ENCODE peak calls at places on chromosomes 6 and 20, in four cellular contexts. D, O, B and X are unnamed samples.

GRCh38 chr6:11822346-11822745 is 43.7 kb upstream of the ADTRP start:
- DNase-seq in D (no peak), O (no peak), B (no peak), X (no peak)

GRCh38 chr6:16851044-16851540 is 89.8 kb upstream of the ATXN1 start:
- DNase-seq in D (no peak), O (no peak), B (no peak), X (no peak)

GRCh38 chr20:62815066-62815991 is 1.5 kb upstream of the COL9A3 start:
- DNase-seq in D (peak), O (no peak), B (peak), X (no peak)

GRCh38 chr6:111543913-111544435 is 61.0 kb upstream of the REV3L start:
- DNase-seq in D (no peak), O (no peak), B (no peak), X (no peak)

GRCh38 chr6:159217595-159218275 is 48.5 kb downstream of the FNDC1 start:
- DNase-seq in D (peak), O (peak), B (peak), X (no peak)

GRCh38 chr6:14348389-14348788 is 230.8 kb downstream of the CD83 start:
- DNase-seq in D (no peak), O (no peak), B (no peak), X (no peak)

GRCh38 chr6:69866351-69867074 is at the start of gene COL19A1:
- DNase-seq in D (peak), O (no peak), B (no peak), X (no peak)

GRCh38 chr20:45338121-45339030 is 9.8 kb downstream of the SDC4 start:
- DNase-seq in D (no peak), O (no peak), B (no peak), X (no peak)

GRCh38 chr20:38804243-38804642 is 1.3 kb upstream of the PPP1R16B start:
- DNase-seq in D (no peak), O (no peak), B (no peak), X (no peak)

GRCh38 chr6:156889469-156889868 is 112.3 kb downstream of the ARID1B start:
- DNase-seq in D (no peak), O (no peak), B (no peak), X (no peak)

GRCh38 chr20:25987073-25987927 is 290.6 kb upstream of the ZNF337 start:
- DNase-seq in D (peak), O (no peak), B (no peak), X (peak)

GRCh38 chr20:57517904-57518303 is 7.0 kb downstream of the CTCFL start:
- DNase-seq in D (no peak), O (no peak), B (no peak), X (no peak)

DNA sequence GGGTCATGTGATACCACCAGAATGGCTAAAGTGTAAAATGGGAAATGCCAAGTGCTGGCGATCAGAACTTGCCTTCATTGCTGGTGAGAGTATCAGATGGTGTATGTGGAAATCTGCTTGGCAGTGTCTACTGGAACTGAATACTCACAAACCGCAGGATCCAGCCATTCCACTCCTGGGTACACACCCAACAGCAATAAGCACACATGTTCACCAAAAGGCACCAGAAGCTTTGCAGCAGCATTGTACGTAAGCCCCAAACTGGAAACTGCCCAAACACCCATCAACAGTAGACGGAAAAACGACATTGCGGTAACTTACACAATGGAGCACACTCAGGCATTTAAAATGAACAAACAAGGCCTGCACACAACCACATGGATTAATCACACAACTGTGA is 37.4 kb upstream of the BPIFA2 start:
- DNase-seq in D (no peak), O (no peak), B (no peak), X (no peak)
- TF ChIP-seq SIN3A in D (no peak), O (no peak), B (no peak), X (no peak)

GRCh38 chr6:37588745-37589139 is 89.0 kb upstream of the CCDC167 start:
- DNase-seq in D (no peak), O (no peak), B (no peak), X (no peak)

GRCh38 chr6:37592085-37592698 is 92.5 kb upstream of the CCDC167 start:
- DNase-seq in D (no peak), O (no peak), B (no peak), X (no peak)

GRCh38 chr6:37585937-37586336 is 86.2 kb upstream of the CCDC167 start:
- DNase-seq in D (no peak), O (no peak), B (no peak), X (no peak)

GRCh38 chr6:37587776-37588744 is 88.4 kb upstream of the CCDC167 start:
- DNase-seq in D (no peak), O (no peak), B (no peak), X (no peak)

GRCh38 chr6:37589198-37589597 is 89.5 kb upstream of the CCDC167 start:
- DNase-seq in D (no peak), O (no peak), B (no peak), X (no peak)
- H3K27ac ChIP-seq in D (no peak), O (no peak), B (no peak), X (no peak)

GRCh38 chr6:18087396-18088165 is 34.9 kb downstream of the NHLRC1 start:
- DNase-seq in D (no peak), O (no peak), B (no peak), X (no peak)

GRCh38 chr6:18091382-18091781 is 31.1 kb downstream of the NHLRC1 start:
- DNase-seq in D (no peak), O (no peak), B (no peak), X (no peak)

GRCh38 chr6:18090349-18090786 is 32.1 kb downstream of the NHLRC1 start:
- DNase-seq in D (no peak), O (no peak), B (no peak), X (no peak)

DNA sequence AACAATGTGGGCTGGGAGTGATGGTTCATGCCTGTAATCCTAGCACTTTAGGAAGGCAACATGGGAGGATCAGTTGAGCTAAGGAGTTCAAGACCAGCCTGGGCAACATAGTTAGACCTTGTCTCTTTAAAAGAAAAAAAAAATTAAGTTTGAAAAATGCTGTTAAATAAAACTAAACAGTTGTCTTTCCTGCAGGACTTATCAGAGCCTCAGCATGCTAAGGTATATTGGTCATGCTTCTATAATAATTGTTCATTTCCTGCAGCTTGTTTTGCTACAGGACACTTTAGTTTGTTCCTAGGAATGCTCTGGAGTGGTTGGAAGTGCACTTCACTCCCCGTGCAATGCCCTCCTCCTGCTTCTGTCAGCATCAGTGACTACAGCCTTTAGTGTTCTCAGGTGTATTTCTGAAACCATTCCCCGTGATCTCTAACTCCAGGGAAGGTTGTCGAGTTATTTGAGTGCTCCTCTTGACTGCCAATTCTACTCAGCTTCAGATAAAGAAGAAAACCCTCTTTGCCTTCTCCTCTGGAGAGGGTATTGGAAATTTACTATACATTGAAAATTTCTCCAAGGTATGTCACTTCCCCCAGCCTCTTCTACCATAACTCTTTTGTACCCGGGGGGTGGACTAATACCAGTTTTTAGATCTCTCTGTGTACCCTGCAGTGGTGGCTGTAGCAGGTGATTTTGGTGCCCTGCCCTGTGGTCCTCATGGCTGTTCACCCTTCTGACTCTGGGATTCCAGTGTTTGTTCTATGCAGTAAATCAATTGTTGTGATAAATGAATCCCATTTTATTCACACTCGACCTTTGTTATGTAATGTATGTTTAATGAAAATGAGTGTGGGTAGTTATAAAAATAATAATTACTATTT is 33.8 kb downstream of the NHLRC1 start:
- DNase-seq in D (no peak), O (no peak), B (no peak), X (no peak)
- TF ChIP-seq SIN3A in D (no peak), O (no peak), B (no peak), X (no peak)

GRCh38 chr20:10668677-10669368 is 5.0 kb downstream of the JAG1 start:
- DNase-seq in D (no peak), O (no peak), B (no peak), X (no peak)
- H3K27ac ChIP-seq in D (no peak), O (no peak), B (no peak), X (no peak)